ENCODE peak calls at places on chromosome 9, in six cellular contexts. L, M, J, B, R and X are unnamed samples.

GRCh38 chr9:37437616-37438015 is 15.1 kb downstream of the GRHPR start:
- DNase-seq in L (peak; percentile 84), M (no peak), J (no peak), B (no peak), R (no peak), X (no peak)

GRCh38 chr9:70589571-70590263 is 175.3 kb upstream of the KLF9 start:
- DNase-seq in L (peak; percentile 60), M (peak; percentile 85), J (peak; percentile 85), B (peak; percentile 88), R (no peak), X (no peak)

GRCh38 chr9:81649475-81649874 is 39.9 kb downstream of the TLE1 start:
- DNase-seq in L (no peak), M (no peak), J (no peak), B (no peak), R (no peak), X (peak; percentile 67)

GRCh38 chr9:136438909-136439549 is 616 bp downstream of the INPP5E start:
- DNase-seq in L (no peak), M (no peak), J (no peak), B (no peak), R (no peak), X (peak; percentile 31)

GRCh38 chr9:2093920-2094597 is 78.9 kb downstream of the SMARCA2 start:
- DNase-seq in L (no peak), M (no peak), J (no peak), B (no peak), R (no peak), X (no peak)

GRCh38 chr9:29685531-29685930 is 2112.2 kb upstream of the C9orf72 start:
- DNase-seq in L (no peak), M (no peak), J (no peak), B (no peak), R (no peak), X (no peak)

GRCh38 chr9:68793605-68794343 is 88.7 kb downstream of the PIP5K1B start:
- DNase-seq in L (no peak), M (no peak), J (no peak), B (no peak), R (no peak), X (no peak)

GRCh38 chr9:12702160-12702758 is 9.1 kb downstream of the TYRP1 start:
- DNase-seq in L (peak; percentile 19), M (no peak), J (peak; percentile 87), B (peak; percentile 69), R (peak; percentile 50), X (peak; percentile 27)

GRCh38 chr9:126702501-126703329 is 89.0 kb downstream of the LMX1B start:
- DNase-seq in L (no peak), M (peak; percentile 66), J (no peak), B (peak; percentile 52), R (peak; percentile 41), X (peak; percentile 90)

GRCh38 chr9:33850267-33850629 is 33.3 kb downstream of the UBE2R2 start:
- DNase-seq in L (no peak), M (no peak), J (no peak), B (no peak), R (no peak), X (no peak)

GRCh38 chr9:5947912-5948311 is 57.2 kb downstream of the MLANA start:
- DNase-seq in L (peak; percentile 24), M (no peak), J (no peak), B (no peak), R (no peak), X (no peak)

GRCh38 chr9:91186311-91187101 is 175.2 kb downstream of the AUH start:
- DNase-seq in L (no peak), M (peak; percentile 57), J (peak; percentile 23), B (no peak), R (no peak), X (no peak)

GRCh38 chr9:81717747-81718077 is 28.4 kb upstream of the TLE1 start:
- DNase-seq in L (no peak), M (no peak), J (no peak), B (no peak), R (no peak), X (no peak)

GRCh38 chr9:121261107-121261460 is 6.9 kb upstream of the GSN start:
- DNase-seq in L (no peak), M (no peak), J (peak; percentile 38), B (peak; percentile 72), R (no peak), X (peak; percentile 73)

GRCh38 chr9:121822093-121823085 is 171.0 kb downstream of the DAB2IP start:
- DNase-seq in L (no peak), M (no peak), J (no peak), B (no peak), R (no peak), X (peak; percentile 55)

GRCh38 chr9:16515879-16516289 is 354.6 kb downstream of the BNC2 start:
- DNase-seq in L (no peak), M (no peak), J (peak; percentile 92), B (no peak), R (no peak), X (no peak)

GRCh38 chr9:88514247-88514646 is 20.7 kb upstream of the NXNL2 start:
- DNase-seq in L (no peak), M (peak; percentile 27), J (no peak), B (no peak), R (no peak), X (no peak)

GRCh38 chr9:135463140-135463539 is 16.4 kb upstream of the PPP1R26 start:
- DNase-seq in L (no peak), M (no peak), J (peak; percentile 36), B (no peak), R (no peak), X (peak; percentile 30)

GRCh38 chr9:93354451-93354850 is 97.0 kb upstream of the FAM120A start:
- DNase-seq in L (no peak), M (no peak), J (no peak), B (no peak), R (no peak), X (no peak)
- H3K4me3 ChIP-seq in L (no peak overlapping the region), M (no peak overlapping the region), J (no peak overlapping the region), B (no peak overlapping the region), R (no peak overlapping the region), X (no peak overlapping the region)

DNA sequence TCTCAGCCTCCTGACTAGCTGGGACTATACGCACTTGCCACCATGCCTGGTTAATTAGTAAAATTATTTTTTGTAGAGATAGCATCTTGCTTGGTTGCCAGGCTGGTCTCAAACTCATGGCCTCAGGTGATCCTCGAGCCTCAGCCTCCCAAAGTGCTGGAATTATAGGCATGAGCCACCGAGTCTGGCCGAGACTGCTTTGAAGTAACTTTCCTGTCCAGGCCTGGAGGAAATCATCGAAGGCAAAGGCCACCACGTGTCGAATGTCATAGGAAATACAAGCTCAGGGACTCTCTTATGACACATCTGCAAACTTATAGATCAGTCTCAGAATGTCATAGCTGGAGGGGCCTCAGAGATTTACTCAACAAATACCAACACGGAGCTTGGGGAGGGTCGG is 25.1 kb downstream of the RAPGEF1 start:
- DNase-seq in L (no peak), M (no peak), J (no peak), B (no peak), R (no peak), X (no peak)
- H3K36me3 ChIP-seq in L (no peaks in the 10 kb centered on the region), M (no peaks in the 10 kb centered on the region), J (peaks cover 2% of the 10 kb centered on the region), B (no peaks in the 10 kb centered on the region), R (no peaks in the 10 kb centered on the region), X (no peaks in the 10 kb centered on the region)

DNA sequence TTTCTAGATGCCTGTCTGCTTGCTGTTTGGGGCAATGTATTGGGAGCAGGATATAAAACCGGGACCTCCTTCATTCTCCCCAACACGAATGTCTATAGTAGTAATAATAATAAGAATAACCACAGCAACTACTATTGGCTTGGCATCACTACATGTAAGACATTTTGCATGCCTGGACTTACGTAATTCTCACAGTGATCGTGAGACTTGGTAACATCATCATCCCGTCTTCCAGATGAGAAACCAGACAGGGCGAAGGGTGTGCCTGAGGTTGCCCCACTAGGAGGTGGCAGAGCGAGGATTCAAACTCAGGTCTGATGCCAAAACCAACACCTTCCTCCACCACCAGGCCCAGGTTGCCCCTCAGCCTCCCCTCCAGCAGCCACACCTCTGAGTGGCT is 185.1 kb downstream of the RGS3 start:
- DNase-seq in L (no peak), M (no peak), J (no peak), B (no peak), R (no peak), X (no peak)
- H3K27ac ChIP-seq in L (no peak overlapping the region), M (no peak overlapping the region), J (no peak overlapping the region), B (peak overlapping the region; percentile 63), R (no peak overlapping the region), X (no peak overlapping the region)

DNA sequence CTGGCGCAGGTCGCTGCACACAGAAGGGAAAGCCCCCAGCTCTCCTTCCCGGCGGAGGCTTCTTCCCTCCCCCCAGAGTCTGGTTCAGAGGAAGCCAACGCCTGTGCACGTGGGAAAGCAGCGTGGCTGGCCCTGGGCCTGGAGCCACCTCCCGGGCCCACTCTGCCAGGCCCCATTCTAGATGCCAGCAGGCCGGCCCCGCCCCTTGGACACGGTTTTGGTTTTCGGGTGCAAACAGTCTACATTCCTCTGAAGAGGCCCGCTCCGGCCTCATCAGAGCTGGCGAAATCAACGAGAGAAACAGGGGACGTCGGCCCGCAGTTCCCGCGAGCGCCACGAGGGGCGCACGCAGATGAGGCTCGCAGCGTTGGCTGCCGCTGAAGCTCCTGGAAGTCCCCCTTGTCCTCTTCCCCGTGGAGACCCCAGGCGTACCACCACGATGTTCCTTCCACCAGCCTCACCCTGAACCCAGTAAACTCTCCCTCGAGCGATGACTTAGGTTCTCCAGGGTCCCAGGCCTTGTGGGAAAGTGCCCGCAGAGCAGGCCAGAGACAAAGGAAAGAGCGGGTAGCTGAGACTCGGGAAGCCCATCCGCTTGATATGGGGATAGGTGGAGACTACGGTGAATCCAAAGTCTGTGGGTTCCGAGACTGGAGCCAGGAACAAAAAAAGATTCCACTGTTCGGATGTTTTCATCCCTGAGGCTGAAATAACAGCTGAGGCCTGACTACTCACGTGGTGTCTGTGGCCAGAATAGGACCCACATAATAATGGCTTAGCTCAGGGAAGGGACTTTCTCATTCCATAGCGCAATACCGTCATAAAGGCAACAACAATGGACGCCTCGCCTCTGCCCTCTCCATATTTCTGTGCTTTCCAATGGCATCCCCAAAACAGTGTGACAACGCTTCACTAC is 64.2 kb downstream of the KLF4 start:
- DNase-seq in L (peak; percentile 81), M (peak; percentile 96), J (peak; percentile 69), B (peak; percentile 95), R (peak; percentile 59), X (peak; percentile 38)
- H3K4me3 ChIP-seq in L (peak overlapping the region; percentile 63), M (peak overlapping the region; percentile 29), J (peak overlapping the region; percentile 25), B (no peak overlapping the region), R (peak overlapping the region; percentile 1), X (no peak overlapping the region)

DNA sequence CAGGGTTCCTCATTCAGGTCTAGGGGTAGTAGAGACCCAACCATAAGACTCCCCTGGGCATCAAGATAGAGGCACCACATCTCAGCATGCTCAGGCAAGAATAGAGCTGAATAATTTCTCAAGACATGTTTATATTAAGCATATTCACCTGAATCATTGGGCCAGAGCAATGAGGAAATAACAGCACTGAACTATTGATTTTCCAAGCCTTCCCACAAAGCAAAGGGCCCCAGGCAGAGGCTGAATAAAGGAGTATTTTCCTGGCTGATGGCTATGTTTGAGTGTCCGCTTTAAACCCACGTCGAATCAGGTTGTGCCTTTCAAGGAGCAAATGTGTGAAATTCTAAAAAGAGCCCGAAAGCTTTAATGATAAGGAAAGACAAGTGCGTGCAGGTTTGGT is 129.2 kb downstream of the HSD17B3 start:
- DNase-seq in L (no peak), M (no peak), J (no peak), B (no peak), R (no peak), X (no peak)
- H3K36me3 ChIP-seq in L (no peaks in the 10 kb centered on the region), M (no peaks in the 10 kb centered on the region), J (no peaks in the 10 kb centered on the region), B (no peaks in the 10 kb centered on the region), R (no peaks in the 10 kb centered on the region), X (no peaks in the 10 kb centered on the region)

GRCh38 chr9:128940946-128941755 is 6.3 kb downstream of the DOLK start:
- DNase-seq in L (no peak), M (peak; percentile 52), J (no peak), B (peak; percentile 42), R (no peak), X (no peak)
- H3K27ac ChIP-seq in L (peak overlapping the region; percentile 53), M (no peak overlapping the region), J (no peak overlapping the region), B (no peak overlapping the region), R (no peak overlapping the region), X (no peak overlapping the region)

GRCh38 chr9:99368341-99369326 is 146.6 kb downstream of the SEC61B start:
- DNase-seq in L (peak; percentile 93), M (peak; percentile 84), J (peak; percentile 95), B (peak; percentile 77), R (no peak), X (peak; percentile 45)
- H3K4me3 ChIP-seq in L (peak overlapping the region; percentile 70), M (peak overlapping the region; percentile 48), J (peak overlapping the region; percentile 54), B (peak overlapping the region; percentile 21), R (peak overlapping the region; percentile 34), X (peak overlapping the region; percentile 49)